ENCODE peak calls at places on chromosome 18, in seven cellular contexts. H is NCI-H510A, O is AG09309, E is GM12865, T is AG09319, M is heart right ventricle, J is K562. X is an unnamed sample.

GRCh38 chr18:11518788-11519685 is 90.4 kb upstream of the SLC35G4 start:
- DNase-seq in H (peak), O (no peak), E (peak), T (no peak), M (no peak), J (peak), X (peak)

GRCh38 chr18:10726198-10727068 is 200.6 kb downstream of the NAPG start:
- DNase-seq in H (no peak), O (no peak), E (no peak), T (no peak), M (peak), J (no peak), X (peak)

GRCh38 chr18:24603151-24603550 is 142.7 kb downstream of the HRH4 start:
- DNase-seq in H (no peak), O (no peak), E (no peak), T (no peak), M (no peak), J (no peak), X (no peak)

GRCh38 chr18:34976084-34976483 is 65.1 kb upstream of the MAPRE2 start:
- DNase-seq in H (no peak), O (no peak), E (no peak), T (no peak), M (no peak), J (no peak), X (no peak)

GRCh38 chr18:69647695-69648094 is 247.0 kb downstream of the DOK6 start:
- DNase-seq in H (no peak), O (no peak), E (no peak), T (no peak), M (no peak), J (no peak), X (no peak)

GRCh38 chr18:12366379-12366778 is 10.6 kb downstream of the AFG3L2 start:
- DNase-seq in H (no peak), O (no peak), E (no peak), T (no peak), M (peak), J (no peak), X (no peak)

GRCh38 chr18:46096651-46097300 is 1.3 kb downstream of the ATP5F1A start:
- DNase-seq in H (no peak), O (no peak), E (peak), T (no peak), M (no peak), J (peak), X (no peak)

GRCh38 chr18:32093523-32093922 is 1.8 kb downstream of the RNF138 start:
- DNase-seq in H (no peak), O (no peak), E (no peak), T (no peak), M (no peak), J (peak), X (peak)

GRCh38 chr18:63430526-63430925 is 8.2 kb upstream of the VPS4B start:
- DNase-seq in H (no peak), O (no peak), E (no peak), T (no peak), M (no peak), J (no peak), X (no peak)

GRCh38 chr18:45713239-45713638 is 10.7 kb upstream of the SLC14A1 start:
- DNase-seq in H (no peak), O (no peak), E (no peak), T (no peak), M (no peak), J (no peak), X (peak)

GRCh38 chr18:28690836-28691835 is 514.2 kb upstream of the CDH2 start:
- DNase-seq in H (no peak), O (no peak), E (no peak), T (no peak), M (no peak), J (no peak), X (no peak)

GRCh38 chr18:31957728-31958127 is 14.8 kb upstream of the TRAPPC8 start:
- DNase-seq in H (no peak), O (no peak), E (no peak), T (no peak), M (no peak), J (no peak), X (no peak)

GRCh38 chr18:58953627-58954026 is 89.0 kb downstream of the ZNF532 start:
- DNase-seq in H (no peak), O (no peak), E (no peak), T (no peak), M (peak), J (no peak), X (no peak)

GRCh38 chr18:2958819-2959298 is 54.1 kb downstream of the LPIN2 start:
- DNase-seq in H (no peak), O (peak), E (peak), T (peak), M (no peak), J (no peak), X (no peak)

GRCh38 chr18:32386466-32386865 is 84.2 kb downstream of the GAREM1 start:
- DNase-seq in H (no peak), O (no peak), E (no peak), T (no peak), M (no peak), J (no peak), X (no peak)

GRCh38 chr18:3995476-3996102 is 459.5 kb downstream of the DLGAP1 start:
- DNase-seq in H (peak), O (peak), E (peak), T (peak), M (no peak), J (peak), X (peak)

GRCh38 chr18:48330016-48330991 is 78.9 kb downstream of the ZBTB7C start:
- DNase-seq in H (peak), O (peak), E (no peak), T (peak), M (no peak), J (no peak), X (peak)

GRCh38 chr18:2515908-2516625 is 55.2 kb downstream of the METTL4 start:
- DNase-seq in H (no peak), O (peak), E (peak), T (no peak), M (no peak), J (no peak), X (peak)

GRCh38 chr18:32529737-32530420 is 59.2 kb upstream of the GAREM1 start:
- DNase-seq in H (no peak), O (no peak), E (no peak), T (no peak), M (no peak), J (no peak), X (no peak)

GRCh38 chr18:13428319-13428718 is 209.8 kb downstream of the LDLRAD4 start:
- DNase-seq in H (no peak), O (no peak), E (no peak), T (no peak), M (no peak), J (no peak), X (no peak)

GRCh38 chr18:74430811-74431571 is 26.1 kb downstream of the DIPK1C start:
- DNase-seq in H (no peak), O (no peak), E (no peak), T (no peak), M (no peak), J (no peak), X (no peak)

GRCh38 chr18:59663096-59663495 is 34.1 kb downstream of the CCBE1 start:
- DNase-seq in H (no peak), O (no peak), E (no peak), T (no peak), M (no peak), J (no peak), X (no peak)

GRCh38 chr18:36493349-36494281 is 196.1 kb downstream of the FHOD3 start:
- DNase-seq in H (peak), O (no peak), E (no peak), T (no peak), M (peak), J (no peak), X (no peak)

GRCh38 chr18:10135302-10135926 is 221.6 kb downstream of the VAPA start:
- DNase-seq in H (no peak), O (no peak), E (no peak), T (no peak), M (no peak), J (no peak), X (no peak)

GRCh38 chr18:62757399-62758010 is 42.2 kb downstream of the PHLPP1 start:
- DNase-seq in H (no peak), O (no peak), E (no peak), T (no peak), M (no peak), J (no peak), X (no peak)

GRCh38 chr18:9362869-9363268 is 28.3 kb downstream of the TWSG1 start:
- DNase-seq in H (no peak), O (no peak), E (no peak), T (no peak), M (no peak), J (no peak), X (peak)

GRCh38 chr18:58682429-58683069 is 11.3 kb downstream of the MALT1 start:
- DNase-seq in H (peak), O (no peak), E (no peak), T (no peak), M (peak), J (no peak), X (no peak)

GRCh38 chr18:12287684-12288405 is 20.2 kb upstream of the TUBB6 start:
- DNase-seq in H (no peak), O (peak), E (no peak), T (peak), M (peak), J (peak), X (peak)

GRCh38 chr18:44130365-44130942 is 550.2 kb upstream of the SETBP1 start:
- DNase-seq in H (peak), O (no peak), E (peak), T (no peak), M (no peak), J (peak), X (peak)